ENCODE peak calls at places on chromosomes 13 and 19, in five cellular contexts. G is astrocyte, C is OCI-LY7, L is K562, A is GM23248. H is an unnamed sample. For H3K36me3, the result is how much of the 10 kb centered on the place peaks cover.

GRCh38 chr19:28932446-28932845 is 280.5 kb downstream of the UQCRFS1 start:
- DNase-seq in G (no peak), L (no peak), A (no peak), C (no peak), H (no peak)

GRCh38 chr19:42348211-42348610 is 22.8 kb downstream of the MEGF8 start:
- DNase-seq in C (no peak), A (no peak), G (no peak), L (no peak), H (no peak)

GRCh38 chr19:28403698-28404099 is 809.3 kb downstream of the UQCRFS1 start:
- DNase-seq in G (no peak), C (no peak), L (no peak), A (no peak), H (no peak)

GRCh38 chr13:33953781-33954180 is 135.8 kb downstream of the RFC3 start:
- DNase-seq in C (no peak), G (peak), L (no peak), A (peak), H (no peak)

GRCh38 chr13:107238262-107238661 is 670.3 kb upstream of the ARGLU1 start:
- DNase-seq in C (no peak), L (no peak), G (no peak), A (no peak), H (no peak)

GRCh38 chr19:53879145-53880037 is 2.6 kb upstream of the PRKCG start:
- DNase-seq in C (no peak), G (peak), L (peak), A (peak), H (peak)

GRCh38 chr13:22095794-22096193 is 424.9 kb downstream of the FGF9 start:
- DNase-seq in L (no peak), G (no peak), A (no peak), C (no peak), H (no peak)

GRCh38 chr13:49400755-49401659 is 42.9 kb downstream of the CAB39L start:
- DNase-seq in A (peak), C (peak), L (no peak), G (peak), H (peak)

GRCh38 chr19:54552913-54553310 is 20.7 kb upstream of the LILRA2 start:
- DNase-seq in C (no peak), A (no peak), G (no peak), L (no peak), H (no peak)

GRCh38 chr19:2949939-2950285 is 5.1 kb upstream of the ZNF77 start:
- DNase-seq in G (peak), A (peak), L (peak), C (peak), H (no peak)

GRCh38 chr13:105960326-105960725 is 575.1 kb downstream of the EFNB2 start:
- DNase-seq in C (no peak), A (no peak), L (no peak), G (no peak), H (no peak)

GRCh38 chr19:45303269-45304060 is 19.2 kb downstream of the CKM start:
- DNase-seq in G (no peak), L (no peak), C (no peak), A (no peak), H (no peak)
- H3K36me3 ChIP-seq in G (under half), L (under half), C (under half), A (under half), H (under half)

GRCh38 chr13:23323946-23324709 is 109.4 kb downstream of the SACS start:
- DNase-seq in C (no peak), L (no peak), G (peak), A (peak), H (no peak)
- H3K4me2 ChIP-seq in C (no peak), L (no peak), G (peak), A (peak), H (no peak)

GRCh38 chr13:113105032-113105993 is at the start of gene F7:
- DNase-seq in L (no peak), C (no peak), G (no peak), A (no peak), H (peak)
- H3K4me3 ChIP-seq in L (no peak), C (no peak), G (no peak), A (no peak), H (no peak)

DNA sequence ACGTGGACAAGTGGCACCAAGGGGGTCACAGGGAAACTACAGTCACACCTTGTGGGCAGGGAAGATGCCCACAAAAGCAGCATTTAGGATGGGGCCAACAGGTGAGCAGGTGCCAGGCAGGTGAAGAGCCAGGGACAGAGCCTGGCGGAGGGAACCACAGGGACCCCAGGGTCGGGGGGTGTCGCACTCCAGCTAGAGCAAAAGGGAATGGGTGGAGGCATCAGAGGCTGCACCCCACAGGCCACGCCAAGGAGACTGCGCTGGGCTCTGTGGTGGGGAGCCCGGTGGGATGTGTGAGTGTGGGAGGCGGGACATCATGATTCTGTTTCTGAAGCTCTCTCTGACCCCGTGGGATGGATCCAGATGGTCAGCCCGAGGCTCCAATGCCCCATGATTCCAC is 66.7 kb downstream of the EPS15L1 start:
- DNase-seq in A (no peak), G (no peak), C (no peak), L (no peak), H (no peak)
- H3K36me3 ChIP-seq in A (under half), G (under half), C (half or more), L (half or more), H (under half)

DNA sequence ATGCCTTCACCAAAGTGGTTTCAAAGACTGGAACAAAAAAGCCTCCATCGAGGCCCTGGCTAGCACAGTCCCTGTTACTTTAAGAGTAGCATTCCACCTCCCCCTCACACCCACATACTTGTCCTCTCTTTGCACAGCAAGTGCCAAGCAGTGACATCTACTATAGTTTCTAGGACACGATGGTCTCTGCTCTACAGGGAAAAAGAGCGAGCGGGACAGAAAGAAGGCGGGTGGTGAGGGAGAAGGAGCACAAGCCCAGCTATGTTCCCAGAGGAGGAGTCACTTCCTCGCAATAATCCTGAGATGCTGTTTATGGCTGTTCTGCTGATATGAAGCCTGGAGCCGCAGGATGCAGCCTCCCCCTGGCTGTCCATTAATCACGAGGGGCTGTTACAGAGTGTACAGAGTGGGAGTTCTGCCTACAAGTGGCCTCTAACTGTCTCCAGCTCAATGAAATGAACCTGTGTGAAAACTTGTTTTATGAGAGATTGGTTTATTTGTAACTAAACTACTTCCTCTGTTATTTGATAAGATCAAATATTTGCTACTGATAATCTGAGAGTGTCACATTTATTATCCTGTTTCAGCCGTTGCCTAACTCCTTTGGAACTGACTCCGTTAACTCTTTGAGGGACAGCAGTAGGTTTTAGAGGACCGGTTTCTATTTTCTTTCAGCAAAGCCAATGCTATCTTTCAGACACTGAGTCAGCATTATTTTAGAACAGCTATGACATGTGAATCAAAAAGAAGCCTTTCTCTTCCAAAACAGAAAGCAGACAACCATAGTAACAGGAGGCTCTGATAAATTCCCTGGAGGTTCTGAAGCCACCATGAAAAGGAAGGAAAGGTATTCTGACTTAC is 208.0 kb downstream of the SPRY2 start:
- DNase-seq in G (peak), C (no peak), A (peak), L (no peak), H (peak)
- H3K4me2 ChIP-seq in G (peak), C (no peak), A (peak), L (no peak), H (peak)

GRCh38 chr13:32577032-32577431 is 9.2 kb upstream of the PDS5B start:
- DNase-seq in A (no peak), L (no peak), C (no peak), G (no peak), H (no peak)
- H3K4me3 ChIP-seq in A (no peak), L (no peak), C (no peak), G (no peak), H (no peak)